ENCODE peak calls at places on chromosomes 2 and 18, in four cellular contexts. G is astrocyte of the cerebellum, Y is H1, N is activated B cell treated with CpG ODN at 0.5 μM for 24 hours. J is an unnamed sample.
A peak's percentile ranks its signal among the peaks of the same experiment; 100 is the strongest.

GRCh38 chr2:39867268-39867667 is 88.2 kb upstream of the THUMPD2 start:
- DNase-seq in Y (no peak), G (no peak), N (no peak), J (no peak)

GRCh38 chr2:105235388-105236059 is 6.0 kb upstream of the GPR45 start:
- DNase-seq in Y (peak; percentile 82), G (peak; percentile 74), N (peak; percentile 50), J (peak; percentile 55)

GRCh38 chr2:231900486-231900942 is 25.7 kb downstream of the NPPC start:
- DNase-seq in G (peak; percentile 24), N (peak; percentile 55), Y (peak; percentile 85), J (peak; percentile 82)

GRCh38 chr18:53610957-53611356 is 613.5 kb downstream of the MBD2 start:
- DNase-seq in N (no peak), G (no peak), Y (no peak), J (no peak)

GRCh38 chr2:201182650-201183372 is at the start of gene CASP10:
- DNase-seq in Y (no peak), N (no peak), G (no peak), J (peak; percentile 67)

GRCh38 chr2:134500211-134500935 is 218.4 kb downstream of the TMEM163 start:
- DNase-seq in N (no peak), Y (no peak), G (no peak), J (no peak)

GRCh38 chr2:207491086-207491485 is 38.7 kb upstream of the CREB1 start:
- DNase-seq in Y (no peak), G (no peak), N (no peak), J (no peak)

GRCh38 chr2:23745068-23745725 is 181.7 kb downstream of the ATAD2B start:
- DNase-seq in N (no peak), G (no peak), Y (no peak), J (no peak)

GRCh38 chr2:38535745-38536506 is 66.8 kb downstream of the HNRNPLL start:
- DNase-seq in Y (no peak), N (peak; percentile 84), G (no peak), J (peak; percentile 85)

GRCh38 chr18:9959564-9959963 is 45.7 kb downstream of the VAPA start:
- DNase-seq in N (no peak), Y (no peak), G (no peak), J (no peak)

GRCh38 chr2:166651080-166651675 is 157.1 kb upstream of the SCN7A start:
- DNase-seq in Y (no peak), G (peak; percentile 86), N (no peak), J (no peak)

GRCh38 chr2:238862701-238863100 is 14.8 kb downstream of the TWIST2 start:
- DNase-seq in G (no peak), Y (no peak), N (no peak), J (no peak)

GRCh38 chr2:153043385-153043784 is 325.0 kb downstream of the ARL6IP6 start:
- DNase-seq in Y (no peak), N (no peak), G (no peak), J (no peak)

GRCh38 chr18:9595197-9595596 is 19.2 kb downstream of the PPP4R1 start:
- DNase-seq in Y (no peak), N (no peak), G (no peak), J (no peak)

GRCh38 chr2:230849633-230850357 is 14.9 kb upstream of the ITM2C start:
- DNase-seq in N (peak; percentile 71), Y (peak; percentile 58), G (no peak), J (peak; percentile 84)

GRCh38 chr2:192700934-192701333 is 506.2 kb upstream of the TMEFF2 start:
- DNase-seq in Y (no peak), G (no peak), N (no peak), J (no peak)

GRCh38 chr2:164981217-164981990 is 26.1 kb upstream of the SLC38A11 start:
- DNase-seq in G (no peak), N (no peak), Y (no peak), J (no peak)

GRCh38 chr2:44730583-44730982 is 210.9 kb upstream of the SIX3 start:
- DNase-seq in G (no peak), Y (no peak), N (no peak), J (no peak)

DNA sequence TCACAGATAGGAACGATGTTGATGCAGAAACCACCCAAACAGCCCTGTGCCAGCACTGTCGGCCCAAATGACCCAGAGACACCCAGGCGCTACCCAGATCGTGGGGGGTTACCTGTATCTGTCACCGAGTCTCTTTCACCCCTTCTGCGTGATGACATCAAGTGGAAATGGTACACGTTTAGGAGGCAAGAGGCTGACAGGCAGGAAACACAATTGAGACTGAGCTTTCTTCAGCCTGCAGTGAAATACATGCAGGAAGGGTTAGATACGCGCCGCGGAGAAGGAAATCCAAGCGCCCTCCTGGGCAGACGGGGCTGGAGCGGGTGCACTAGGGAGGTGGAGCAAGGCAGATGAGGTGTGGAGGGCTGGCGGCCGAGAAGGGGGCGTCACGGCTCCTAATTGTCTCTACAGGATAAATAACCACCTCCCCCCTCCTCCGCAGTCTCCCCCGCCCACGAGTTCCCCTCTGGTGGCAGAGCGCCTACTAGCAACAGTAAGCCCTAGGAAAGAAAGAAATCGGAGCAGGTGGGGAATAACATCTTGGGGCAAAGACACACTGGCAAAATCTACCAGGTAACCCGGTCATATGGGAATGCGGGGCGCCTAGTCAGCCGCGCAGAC is at the start of gene RNF152:
- DNase-seq in N (no peak), Y (no peak), G (no peak), J (no peak)
- TF ChIP-seq CTCF in N (no peak), Y (no peak), G (peak; percentile 26), J (no peak)

GRCh38 chr2:147860009-147860408 is 15.2 kb downstream of the ACVR2A start:
- DNase-seq in Y (no peak), N (no peak), G (no peak), J (no peak)

GRCh38 chr2:147855316-147855715 is 10.5 kb downstream of the ACVR2A start:
- DNase-seq in Y (no peak), N (no peak), G (no peak), J (no peak)

GRCh38 chr2:147854557-147855134 is 9.8 kb downstream of the ACVR2A start:
- DNase-seq in G (no peak), Y (no peak), N (no peak), J (no peak)

GRCh38 chr2:147851244-147851930 is 6.6 kb downstream of the ACVR2A start:
- DNase-seq in Y (no peak), G (no peak), N (no peak), J (no peak)

DNA sequence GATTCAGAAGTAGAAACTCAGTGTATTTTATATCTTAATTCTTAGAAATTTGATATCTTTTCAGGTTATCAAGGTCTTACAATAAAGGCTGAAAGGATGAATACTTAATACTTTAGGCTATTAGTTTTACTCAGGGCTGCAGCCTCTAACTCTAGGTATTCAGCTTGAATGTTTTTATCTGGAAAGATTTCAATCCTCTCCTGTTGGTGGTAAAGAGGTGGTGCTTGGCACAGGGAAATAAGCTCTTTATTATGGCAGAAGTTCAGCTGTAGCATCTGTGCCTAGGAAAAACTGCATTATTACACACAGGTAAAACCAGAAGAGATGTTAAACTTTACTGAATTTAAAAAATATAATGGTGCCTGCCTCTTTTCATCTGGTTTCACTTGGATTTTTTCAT is 11.1 kb downstream of the ACVR2A start:
- DNase-seq in Y (no peak), G (no peak), N (no peak), J (no peak)
- TF ChIP-seq CTCF in Y (no peak), G (no peak), N (no peak), J (no peak)

DNA sequence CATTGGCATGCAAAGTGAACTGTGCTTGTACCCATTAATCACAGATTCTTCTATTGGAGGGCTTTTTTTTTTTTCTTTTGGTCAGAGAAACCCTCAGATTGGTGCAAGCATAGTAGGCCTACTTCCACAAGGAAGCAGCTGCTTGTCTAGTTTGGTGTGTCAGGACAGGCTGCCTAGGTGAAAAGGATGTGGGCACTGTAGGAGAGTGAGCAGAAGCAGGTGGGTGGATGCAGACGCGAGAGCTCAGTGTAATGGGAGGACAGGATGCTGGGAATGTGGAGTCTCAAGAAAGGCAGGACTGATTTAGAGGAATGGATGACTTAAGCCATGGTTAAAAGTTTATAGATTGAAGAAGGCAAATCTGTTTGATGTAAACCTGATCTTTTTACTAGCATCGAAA is 3.1 kb downstream of the ELP2 start:
- DNase-seq in N (no peak), G (no peak), Y (no peak), J (no peak)
- TF ChIP-seq CTCF in N (no peak), G (no peak), Y (no peak), J (no peak)

GRCh38 chr2:150097891-150098595 is 389.4 kb downstream of the RND3 start:
- DNase-seq in G (no peak), Y (no peak), N (no peak), J (no peak)
- TF ChIP-seq CTCF in G (peak; percentile 19), Y (no peak), N (no peak), J (no peak)

GRCh38 chr18:8526316-8526715 is 82.9 kb upstream of the RAB12 start:
- DNase-seq in Y (no peak), G (no peak), N (no peak), J (no peak)

GRCh38 chr18:8529609-8530008 is 79.6 kb upstream of the RAB12 start:
- DNase-seq in N (no peak), G (no peak), Y (no peak), J (no peak)

GRCh38 chr18:8520266-8520665 is 89.0 kb upstream of the RAB12 start:
- DNase-seq in Y (no peak), G (no peak), N (no peak), J (no peak)

GRCh38 chr18:8522756-8523155 is 86.5 kb upstream of the RAB12 start:
- DNase-seq in G (no peak), N (no peak), Y (no peak), J (no peak)

DNA sequence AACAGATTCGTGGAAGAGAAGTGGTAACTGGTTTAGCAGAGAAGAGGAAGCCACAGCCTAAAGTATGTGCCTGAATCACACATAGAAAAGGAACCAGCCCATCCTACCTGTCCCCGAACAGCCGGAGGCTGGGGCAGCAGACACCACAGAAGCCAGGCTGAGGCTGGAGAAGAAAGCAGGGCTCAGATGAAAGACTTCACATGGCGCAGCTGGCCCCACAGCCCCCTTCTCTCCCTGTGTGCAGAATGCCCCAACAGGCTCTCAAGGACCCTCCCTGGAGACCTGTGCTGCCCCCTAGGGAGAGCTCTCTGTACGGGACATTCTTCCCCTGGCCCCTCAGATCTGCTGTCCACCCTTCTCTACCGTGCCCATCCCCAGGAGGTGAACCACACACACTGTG is 83.5 kb upstream of the RAB12 start:
- DNase-seq in N (no peak), Y (peak; percentile 7), G (no peak), J (no peak)
- TF ChIP-seq CTCF in N (no peak), Y (peak; percentile 57), G (no peak), J (peak; percentile 20)

GRCh38 chr2:237471457-237472186 is 15.4 kb upstream of the MLPH start:
- DNase-seq in G (no peak), Y (peak; percentile 64), N (no peak), J (peak; percentile 48)
- TF ChIP-seq CTCF in G (peak; percentile 67), Y (peak; percentile 95), N (no peak), J (no peak)

J was measured in GM10248.